ENCODE peak calls at places on chromosomes 13 and 19, in five cellular contexts. S is cardiac fibroblast, T is fibroblast of lung, M is fibroblast of mammary gland, R is neural crest cell. Z is an unnamed sample.

GRCh38 chr13:65746522-65746921 is 1483.6 kb downstream of the PCDH9 start:
- DNase-seq in M (no peak), R (no peak), T (no peak), S (no peak), Z (no peak)

GRCh38 chr13:56773148-56773547 is 367.6 kb upstream of the PRR20A start:
- DNase-seq in R (no peak), M (no peak), S (no peak), T (no peak), Z (no peak)

GRCh38 chr13:41075034-41075433 is 13.7 kb downstream of the WBP4 start:
- DNase-seq in T (peak), R (no peak), M (peak), S (peak), Z (no peak)

GRCh38 chr19:2782357-2782935 is 627 bp downstream of the SGTA start:
- DNase-seq in T (no peak), S (peak), R (no peak), M (no peak), Z (no peak)

GRCh38 chr13:75271851-75272250 is 210.1 kb downstream of the TBC1D4 start:
- DNase-seq in R (no peak), M (peak), T (peak), S (peak), Z (no peak)

GRCh38 chr13:20160346-20161274 is at the start of gene GJA3:
- DNase-seq in M (peak), T (peak), S (peak), R (peak), Z (no peak)

GRCh38 chr13:46962286-46962941 is 65.6 kb upstream of the HTR2A start:
- DNase-seq in T (peak), R (no peak), S (peak), M (peak), Z (no peak)

GRCh38 chr19:49473868-49474544 is at the start of gene FLT3LG:
- DNase-seq in S (peak), T (peak), M (peak), R (peak), Z (peak)

GRCh38 chr19:35107541-35107939 is 8.1 kb upstream of the FXYD3 start:
- DNase-seq in M (peak), S (peak), T (peak), R (peak), Z (no peak)

GRCh38 chr13:22837980-22838615 is 342.7 kb upstream of the SGCG start:
- DNase-seq in T (no peak), S (no peak), M (no peak), R (no peak), Z (no peak)

GRCh38 chr13:112154301-112155060 is 87.5 kb downstream of the SOX1 start:
- DNase-seq in S (no peak), T (no peak), M (no peak), R (no peak), Z (no peak)

GRCh38 chr19:39397360-39398296 is 6.5 kb downstream of the MED29 start:
- DNase-seq in M (peak), R (peak), S (peak), T (peak), Z (peak)

GRCh38 chr13:102405499-102406079 is 3.7 kb upstream of the FGF14 start:
- DNase-seq in M (peak), R (no peak), S (peak), T (peak), Z (peak)

GRCh38 chr19:55275851-55276719 is 3.8 kb downstream of the HSPBP1 start:
- DNase-seq in T (no peak), S (no peak), R (no peak), M (no peak), Z (no peak)

GRCh38 chr19:2160384-2160783 is 3.3 kb upstream of the DOT1L start:
- DNase-seq in R (no peak), T (no peak), M (no peak), S (no peak), Z (no peak)

GRCh38 chr13:88068975-88069374 is 397.8 kb downstream of the SLITRK5 start:
- DNase-seq in S (no peak), T (no peak), R (no peak), M (no peak), Z (no peak)

GRCh38 chr13:30880151-30880551 is 25.9 kb upstream of the MEDAG start:
- DNase-seq in R (no peak), M (peak), T (peak), S (peak), Z (no peak)

GRCh38 chr19:13460045-13460444 is 46.2 kb downstream of the CACNA1A start:
- DNase-seq in R (no peak), S (no peak), M (no peak), T (no peak), Z (no peak)

GRCh38 chr19:33641956-33642498 is 20.3 kb downstream of the CHST8 start:
- DNase-seq in S (no peak), R (no peak), M (no peak), T (no peak), Z (no peak)

GRCh38 chr19:54517483-54517882 is 14.9 kb downstream of the LAIR2 start:
- DNase-seq in M (peak), R (peak), T (peak), S (peak), Z (peak)

Z was measured in kidney glomerular epithelial cell.